ENCODE peak calls at places on chromosomes 16 and 17, in eight cellular contexts. T is psoas muscle; X is Peyer's patch; I is GM23338; P is cardiac muscle cell; E is testis; A is pancreas; D is effector memory CD4-positive, alpha-beta T cell. Z is an unnamed sample.

GRCh38 chr17:70677783-70678647 is 508.7 kb downstream of the KCNJ2 start:
- DNase-seq in P (no peak), T (no peak), X (no peak), D (no peak), I (peak; percentile 42), E (no peak), A (no peak), Z (no peak)

GRCh38 chr16:22077700-22078313 is 14.5 kb upstream of the VWA3A start:
- DNase-seq in T (peak; percentile 70), I (peak; percentile 87), A (no peak), D (peak; percentile 47), X (peak; percentile 86), P (peak; percentile 71), E (peak; percentile 78), Z (peak; percentile 26)

GRCh38 chr16:11224894-11225676 is 30.9 kb downstream of the SOCS1 start:
- DNase-seq in P (no peak), I (no peak), X (peak; percentile 93), E (no peak), A (no peak), T (peak; percentile 62), D (peak; percentile 58), Z (no peak)

GRCh38 chr16:79605999-79606398 is 5.5 kb upstream of the MAF start:
- DNase-seq in P (no peak), I (peak; percentile 27), T (no peak), D (no peak), E (peak; percentile 33), X (no peak), A (no peak), Z (no peak)

GRCh38 chr16:12532871-12533610 is 270.6 kb downstream of the CPPED1 start:
- DNase-seq in X (no peak), I (no peak), T (no peak), D (no peak), E (no peak), P (no peak), A (no peak), Z (no peak)

GRCh38 chr17:6086603-6087400 is 16.6 kb downstream of the WSCD1 start:
- DNase-seq in X (no peak), D (no peak), P (no peak), I (no peak), T (no peak), E (no peak), A (no peak), Z (no peak)

GRCh38 chr16:56972898-56973689 is 11.3 kb downstream of the CETP start:
- DNase-seq in A (no peak), I (no peak), D (no peak), T (peak; percentile 26), X (no peak), P (no peak), E (no peak), Z (no peak)

GRCh38 chr17:27497696-27498095 is 41.4 kb downstream of the KSR1 start:
- DNase-seq in X (no peak), I (no peak), E (no peak), D (no peak), T (no peak), A (no peak), P (no peak), Z (no peak)

GRCh38 chr17:36945959-36946725 is 2.6 kb upstream of the AATF start:
- DNase-seq in X (no peak), P (no peak), D (no peak), T (no peak), E (no peak), A (no peak), I (peak; percentile 50), Z (no peak)

GRCh38 chr17:45043813-45044540 is 7.5 kb downstream of the DCAKD start:
- DNase-seq in P (no peak), I (no peak), T (no peak), D (no peak), A (peak; percentile 44), X (no peak), E (no peak), Z (no peak)

GRCh38 chr17:77385750-77386501 is 245.2 kb downstream of the SEC14L1 start:
- DNase-seq in E (no peak), P (no peak), T (peak; percentile 73), I (no peak), D (no peak), A (no peak), X (no peak), Z (no peak)

GRCh38 chr16:62213763-62214162 is 177.5 kb upstream of the CDH8 start:
- DNase-seq in X (no peak), P (no peak), T (no peak), I (peak; percentile 77), A (peak; percentile 28), E (peak; percentile 46), D (no peak), Z (no peak)

GRCh38 chr17:17613708-17614114 is 22.2 kb upstream of the PEMT start:
- DNase-seq in P (peak; percentile 80), T (no peak), D (peak; percentile 9), A (no peak), E (peak; percentile 87), I (peak; percentile 93), X (peak; percentile 74), Z (peak; percentile 46)

GRCh38 chr17:79778504-79779087 is 648 bp downstream of the CBX2 start:
- DNase-seq in I (peak; percentile 75), A (peak; percentile 76), E (no peak), T (no peak), D (no peak), P (peak; percentile 58), X (no peak), Z (no peak)

GRCh38 chr17:79777166-79777843 is 643 bp upstream of the CBX2 start:
- DNase-seq in A (peak; percentile 79), X (no peak), T (peak; percentile 72), I (peak; percentile 87), P (peak; percentile 58), E (peak; percentile 47), D (no peak), Z (no peak)

GRCh38 chr17:79779661-79780365 is 1.9 kb downstream of the CBX2 start:
- DNase-seq in P (no peak), T (no peak), I (no peak), A (peak; percentile 23), D (no peak), E (no peak), X (no peak), Z (no peak)

GRCh38 chr17:79777844-79778503 is at the start of gene CBX2:
- DNase-seq in T (peak; percentile 87), E (peak; percentile 79), D (peak; percentile 60), I (peak; percentile 86), P (peak; percentile 91), X (peak; percentile 84), A (peak; percentile 89), Z (no peak)

DNA sequence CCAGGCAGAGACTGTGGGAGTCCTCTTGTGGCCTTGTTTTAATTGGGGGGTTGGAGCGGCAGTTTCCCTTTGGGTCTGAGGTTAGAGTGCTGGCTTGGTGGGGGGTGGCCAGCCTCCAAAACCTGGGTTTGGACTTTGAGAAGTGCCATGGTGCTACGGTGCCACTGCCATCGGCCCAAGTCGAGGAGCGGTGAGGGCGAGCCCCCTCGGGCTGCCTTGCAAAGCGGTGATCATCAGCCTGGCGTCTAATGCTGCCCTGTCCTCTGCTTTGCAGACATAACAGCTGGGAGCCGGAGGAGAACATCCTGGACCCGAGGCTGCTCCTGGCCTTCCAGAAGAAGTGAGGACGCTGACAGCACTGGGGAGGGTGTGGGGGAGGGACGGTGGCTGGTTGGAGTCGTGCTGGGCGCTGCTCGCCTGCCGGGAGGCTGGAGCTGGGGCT is 1.2 kb downstream of the CBX2 start:
- DNase-seq in T (no peak), D (no peak), E (peak; percentile 54), X (no peak), P (no peak), I (no peak), A (peak; percentile 69), Z (no peak)
- H3K27ac ChIP-seq in T (no peak overlapping the region), D (no peak overlapping the region), E (no peak overlapping the region), X (no peak overlapping the region), P (peak overlapping the region; percentile 37), I (peak overlapping the region; percentile 83), A (no peak overlapping the region), Z (no peak overlapping the region)

GRCh38 chr17:57861737-57862409 is 12.0 kb upstream of the MRPS23 start:
- DNase-seq in A (no peak), X (peak; percentile 75), E (peak; percentile 71), D (no peak), T (peak; percentile 88), I (peak; percentile 73), P (peak; percentile 49), Z (no peak)

GRCh38 chr17:57859601-57860413 is 10.0 kb upstream of the MRPS23 start:
- DNase-seq in T (no peak), A (no peak), P (no peak), E (no peak), X (no peak), D (no peak), I (no peak), Z (no peak)

GRCh38 chr17:57860414-57860999 is 10.7 kb upstream of the MRPS23 start:
- DNase-seq in P (no peak), X (no peak), T (peak; percentile 61), A (no peak), I (no peak), D (no peak), E (no peak), Z (no peak)

GRCh38 chr17:57862410-57862989 is 12.7 kb upstream of the MRPS23 start:
- DNase-seq in I (peak; percentile 51), A (peak; percentile 51), P (no peak), E (no peak), D (no peak), X (no peak), T (peak; percentile 64), Z (no peak)

DNA sequence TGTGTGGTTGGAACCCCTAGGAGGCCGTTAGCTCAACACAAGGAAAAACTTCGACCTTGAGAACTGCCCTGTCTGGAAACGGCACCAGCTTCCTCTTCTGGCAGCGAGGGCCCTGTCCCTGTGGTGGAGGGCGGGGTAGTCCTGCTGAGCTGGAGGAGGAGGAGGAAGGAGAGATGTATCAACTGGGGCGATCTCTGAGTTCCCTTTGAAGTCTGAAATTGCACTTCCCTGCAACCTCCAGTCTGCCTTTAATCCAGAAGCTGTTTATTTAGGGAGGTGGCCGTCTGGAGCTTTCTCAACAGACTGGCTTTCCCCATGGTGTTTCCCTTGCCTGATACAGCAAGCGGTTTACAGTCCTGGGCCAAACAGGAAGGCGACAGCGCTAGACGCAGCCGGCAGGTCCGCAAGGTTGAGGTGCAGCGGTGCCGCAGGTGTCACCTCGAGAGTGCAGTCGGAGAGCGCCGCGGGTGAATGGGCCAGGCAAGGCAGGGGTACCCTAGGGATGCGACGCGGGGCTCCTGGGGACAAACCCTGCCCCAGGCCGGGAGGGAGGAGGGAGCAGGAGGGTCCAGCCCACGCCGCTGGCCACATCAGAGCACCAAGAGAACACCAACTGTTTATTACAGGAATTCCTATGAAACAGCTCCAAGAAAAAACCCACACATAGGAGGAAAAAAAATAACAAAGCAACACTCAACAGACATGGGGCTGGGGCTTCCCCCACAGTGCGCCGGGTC is 11.3 kb upstream of the MRPS23 start:
- DNase-seq in D (peak; percentile 13), E (peak; percentile 72), I (peak; percentile 75), P (no peak), X (peak; percentile 82), T (peak; percentile 72), A (no peak), Z (no peak)
- H3K27me3 ChIP-seq in D (no peaks in the 10 kb centered on the region), E (no peaks in the 10 kb centered on the region), I (peaks cover 44% of the 10 kb centered on the region), P (peaks cover 3% of the 10 kb centered on the region), X (no peaks in the 10 kb centered on the region), T (no peaks in the 10 kb centered on the region), A (no peaks in the 10 kb centered on the region), Z (no peaks in the 10 kb centered on the region)

GRCh38 chr16:50752481-50753235 is 10.8 kb downstream of the CYLD start:
- DNase-seq in X (no peak), A (no peak), D (no peak), E (no peak), P (no peak), I (no peak), T (no peak), Z (no peak)
- H3K27ac ChIP-seq in X (no peak overlapping the region), A (no peak overlapping the region), D (no peak overlapping the region), E (no peak overlapping the region), P (no peak overlapping the region), I (no peak overlapping the region), T (no peak overlapping the region), Z (no peak overlapping the region)

GRCh38 chr17:79031996-79032875 is 8.3 kb downstream of the C1QTNF1 start:
- DNase-seq in D (no peak), P (no peak), I (no peak), E (no peak), T (no peak), X (peak; percentile 36), A (no peak), Z (no peak)
- H3K27me3 ChIP-seq in D (peaks cover 7% of the 10 kb centered on the region), P (peaks cover 13% of the 10 kb centered on the region), I (no peaks in the 10 kb centered on the region), E (no peaks in the 10 kb centered on the region), T (no peaks in the 10 kb centered on the region), X (no peaks in the 10 kb centered on the region), A (no peaks in the 10 kb centered on the region), Z (no peaks in the 10 kb centered on the region)

Z was measured in AG04450.